ENCODE peak calls at places on chromosomes 3 and 15, in nine cellular contexts. One of them, this sample, is unnamed.

GRCh38 chr3:10472877-10473440 is 32.4 kb downstream of the ATP2B2 start:
- DNase-seq in cortex of kidney: no peak
- DNase-seq in tibial nerve: no peak
- DNase-seq in CD14-positive monocyte: no peak
- DNase-seq in stimulated activated CD4-positive, alpha-beta T cell treated with anti-CD3 and anti-CD28 coated beads, Interleukin-15, amount 100 ng/mL, for 1 hour: no peak
- DNase-seq in T-helper 9 cell: no peak
- DNase-seq in stimulated activated CD8-positive, alpha-beta memory T cell treated with anti-CD3 and anti-CD28 coated beads, Interleukin-15, amount 100 ng/mL, for 24 hours: no peak
- DNase-seq in NCI-H1092 treated with DMSO at 0.1 percent for 48 hours: no peak
- DNase-seq in iPS-NIHi11: no peak
- DNase-seq in this sample: no peak

GRCh38 chr3:186096295-186096694 is 12.6 kb downstream of the ETV5 start:
- DNase-seq in cortex of kidney: no peak
- DNase-seq in tibial nerve: no peak
- DNase-seq in CD14-positive monocyte: no peak
- DNase-seq in stimulated activated CD4-positive, alpha-beta T cell treated with anti-CD3 and anti-CD28 coated beads, Interleukin-15, amount 100 ng/mL, for 1 hour: no peak
- DNase-seq in T-helper 9 cell: no peak
- DNase-seq in stimulated activated CD8-positive, alpha-beta memory T cell treated with anti-CD3 and anti-CD28 coated beads, Interleukin-15, amount 100 ng/mL, for 24 hours: no peak
- DNase-seq in NCI-H1092 treated with DMSO at 0.1 percent for 48 hours: no peak
- DNase-seq in iPS-NIHi11: no peak
- DNase-seq in this sample: no peak

GRCh38 chr3:137065381-137065780 is 107.6 kb downstream of the IL20RB start:
- DNase-seq in cortex of kidney: no peak
- DNase-seq in tibial nerve: no peak
- DNase-seq in CD14-positive monocyte: no peak
- DNase-seq in stimulated activated CD4-positive, alpha-beta T cell treated with anti-CD3 and anti-CD28 coated beads, Interleukin-15, amount 100 ng/mL, for 1 hour: no peak
- DNase-seq in T-helper 9 cell: no peak
- DNase-seq in stimulated activated CD8-positive, alpha-beta memory T cell treated with anti-CD3 and anti-CD28 coated beads, Interleukin-15, amount 100 ng/mL, for 24 hours: no peak
- DNase-seq in NCI-H1092 treated with DMSO at 0.1 percent for 48 hours: no peak
- DNase-seq in iPS-NIHi11: peak
- DNase-seq in this sample: no peak

GRCh38 chr3:84946240-84946639 is 12.5 kb upstream of the CADM2 start:
- DNase-seq in cortex of kidney: no peak
- DNase-seq in tibial nerve: no peak
- DNase-seq in CD14-positive monocyte: no peak
- DNase-seq in stimulated activated CD4-positive, alpha-beta T cell treated with anti-CD3 and anti-CD28 coated beads, Interleukin-15, amount 100 ng/mL, for 1 hour: no peak
- DNase-seq in T-helper 9 cell: no peak
- DNase-seq in stimulated activated CD8-positive, alpha-beta memory T cell treated with anti-CD3 and anti-CD28 coated beads, Interleukin-15, amount 100 ng/mL, for 24 hours: no peak
- DNase-seq in NCI-H1092 treated with DMSO at 0.1 percent for 48 hours: no peak
- DNase-seq in iPS-NIHi11: peak
- DNase-seq in this sample: no peak

GRCh38 chr3:80643421-80643820 is 875.6 kb upstream of the ROBO1 start:
- DNase-seq in cortex of kidney: no peak
- DNase-seq in tibial nerve: no peak
- DNase-seq in CD14-positive monocyte: no peak
- DNase-seq in stimulated activated CD4-positive, alpha-beta T cell treated with anti-CD3 and anti-CD28 coated beads, Interleukin-15, amount 100 ng/mL, for 1 hour: no peak
- DNase-seq in T-helper 9 cell: no peak
- DNase-seq in stimulated activated CD8-positive, alpha-beta memory T cell treated with anti-CD3 and anti-CD28 coated beads, Interleukin-15, amount 100 ng/mL, for 24 hours: no peak
- DNase-seq in NCI-H1092 treated with DMSO at 0.1 percent for 48 hours: no peak
- DNase-seq in iPS-NIHi11: no peak
- DNase-seq in this sample: no peak

GRCh38 chr3:9036327-9037112 is 73.2 kb upstream of the RAD18 start:
- DNase-seq in cortex of kidney: no peak
- DNase-seq in tibial nerve: peak
- DNase-seq in CD14-positive monocyte: no peak
- DNase-seq in stimulated activated CD4-positive, alpha-beta T cell treated with anti-CD3 and anti-CD28 coated beads, Interleukin-15, amount 100 ng/mL, for 1 hour: no peak
- DNase-seq in T-helper 9 cell: no peak
- DNase-seq in stimulated activated CD8-positive, alpha-beta memory T cell treated with anti-CD3 and anti-CD28 coated beads, Interleukin-15, amount 100 ng/mL, for 24 hours: no peak
- DNase-seq in NCI-H1092 treated with DMSO at 0.1 percent for 48 hours: peak
- DNase-seq in iPS-NIHi11: no peak
- DNase-seq in this sample: peak

GRCh38 chr3:168093229-168093628 is 2.5 kb downstream of the GOLIM4 start:
- DNase-seq in cortex of kidney: no peak
- DNase-seq in tibial nerve: no peak
- DNase-seq in CD14-positive monocyte: no peak
- DNase-seq in stimulated activated CD4-positive, alpha-beta T cell treated with anti-CD3 and anti-CD28 coated beads, Interleukin-15, amount 100 ng/mL, for 1 hour: no peak
- DNase-seq in T-helper 9 cell: no peak
- DNase-seq in stimulated activated CD8-positive, alpha-beta memory T cell treated with anti-CD3 and anti-CD28 coated beads, Interleukin-15, amount 100 ng/mL, for 24 hours: no peak
- DNase-seq in NCI-H1092 treated with DMSO at 0.1 percent for 48 hours: no peak
- DNase-seq in iPS-NIHi11: no peak
- DNase-seq in this sample: no peak

GRCh38 chr3:121566773-121567172 is 976 bp upstream of the ARGFX start:
- DNase-seq in cortex of kidney: no peak
- DNase-seq in tibial nerve: no peak
- DNase-seq in CD14-positive monocyte: no peak
- DNase-seq in stimulated activated CD4-positive, alpha-beta T cell treated with anti-CD3 and anti-CD28 coated beads, Interleukin-15, amount 100 ng/mL, for 1 hour: no peak
- DNase-seq in T-helper 9 cell: no peak
- DNase-seq in stimulated activated CD8-positive, alpha-beta memory T cell treated with anti-CD3 and anti-CD28 coated beads, Interleukin-15, amount 100 ng/mL, for 24 hours: no peak
- DNase-seq in NCI-H1092 treated with DMSO at 0.1 percent for 48 hours: no peak
- DNase-seq in iPS-NIHi11: no peak
- DNase-seq in this sample: no peak

GRCh38 chr3:43770426-43771103 is 79.8 kb downstream of the ABHD5 start:
- DNase-seq in cortex of kidney: no peak
- DNase-seq in tibial nerve: peak
- DNase-seq in CD14-positive monocyte: peak
- DNase-seq in stimulated activated CD4-positive, alpha-beta T cell treated with anti-CD3 and anti-CD28 coated beads, Interleukin-15, amount 100 ng/mL, for 1 hour: no peak
- DNase-seq in T-helper 9 cell: peak
- DNase-seq in stimulated activated CD8-positive, alpha-beta memory T cell treated with anti-CD3 and anti-CD28 coated beads, Interleukin-15, amount 100 ng/mL, for 24 hours: no peak
- DNase-seq in NCI-H1092 treated with DMSO at 0.1 percent for 48 hours: peak
- DNase-seq in iPS-NIHi11: no peak
- DNase-seq in this sample: no peak

GRCh38 chr3:17030438-17030837 is 145.7 kb downstream of the PLCL2 start:
- DNase-seq in cortex of kidney: no peak
- DNase-seq in tibial nerve: no peak
- DNase-seq in CD14-positive monocyte: no peak
- DNase-seq in stimulated activated CD4-positive, alpha-beta T cell treated with anti-CD3 and anti-CD28 coated beads, Interleukin-15, amount 100 ng/mL, for 1 hour: no peak
- DNase-seq in T-helper 9 cell: no peak
- DNase-seq in stimulated activated CD8-positive, alpha-beta memory T cell treated with anti-CD3 and anti-CD28 coated beads, Interleukin-15, amount 100 ng/mL, for 24 hours: no peak
- DNase-seq in NCI-H1092 treated with DMSO at 0.1 percent for 48 hours: no peak
- DNase-seq in iPS-NIHi11: no peak
- DNase-seq in this sample: no peak

GRCh38 chr15:80957556-80957955 is 32.1 kb downstream of the MESD start:
- DNase-seq in cortex of kidney: no peak
- DNase-seq in tibial nerve: no peak
- DNase-seq in CD14-positive monocyte: no peak
- DNase-seq in stimulated activated CD4-positive, alpha-beta T cell treated with anti-CD3 and anti-CD28 coated beads, Interleukin-15, amount 100 ng/mL, for 1 hour: no peak
- DNase-seq in T-helper 9 cell: no peak
- DNase-seq in stimulated activated CD8-positive, alpha-beta memory T cell treated with anti-CD3 and anti-CD28 coated beads, Interleukin-15, amount 100 ng/mL, for 24 hours: no peak
- DNase-seq in NCI-H1092 treated with DMSO at 0.1 percent for 48 hours: no peak
- DNase-seq in iPS-NIHi11: no peak
- DNase-seq in this sample: no peak

GRCh38 chr3:16484216-16484615 is 29.3 kb downstream of the RFTN1 start:
- DNase-seq in cortex of kidney: no peak
- DNase-seq in tibial nerve: no peak
- DNase-seq in CD14-positive monocyte: no peak
- DNase-seq in stimulated activated CD4-positive, alpha-beta T cell treated with anti-CD3 and anti-CD28 coated beads, Interleukin-15, amount 100 ng/mL, for 1 hour: no peak
- DNase-seq in T-helper 9 cell: no peak
- DNase-seq in stimulated activated CD8-positive, alpha-beta memory T cell treated with anti-CD3 and anti-CD28 coated beads, Interleukin-15, amount 100 ng/mL, for 24 hours: no peak
- DNase-seq in NCI-H1092 treated with DMSO at 0.1 percent for 48 hours: no peak
- DNase-seq in iPS-NIHi11: no peak
- DNase-seq in this sample: no peak

GRCh38 chr3:22937536-22937935 is 265.6 kb upstream of the UBE2E2 start:
- DNase-seq in cortex of kidney: no peak
- DNase-seq in tibial nerve: no peak
- DNase-seq in CD14-positive monocyte: no peak
- DNase-seq in stimulated activated CD4-positive, alpha-beta T cell treated with anti-CD3 and anti-CD28 coated beads, Interleukin-15, amount 100 ng/mL, for 1 hour: no peak
- DNase-seq in T-helper 9 cell: no peak
- DNase-seq in stimulated activated CD8-positive, alpha-beta memory T cell treated with anti-CD3 and anti-CD28 coated beads, Interleukin-15, amount 100 ng/mL, for 24 hours: no peak
- DNase-seq in NCI-H1092 treated with DMSO at 0.1 percent for 48 hours: no peak
- DNase-seq in iPS-NIHi11: no peak
- DNase-seq in this sample: no peak